ENCODE peak calls at places on chromosomes 16 and 17, in four cellular contexts. One of them, this sample, is unnamed.

GRCh38 chr17:46158323-46159296 is 34.6 kb downstream of the KANSL1 start:
- DNase-seq in T-cell: no peak
- DNase-seq in omental fat pad: no peak
- DNase-seq in nucleus accumbens: no peak
- DNase-seq in this sample: no peak

GRCh38 chr16:16014329-16015224 is 65.2 kb downstream of the ABCC1 start:
- DNase-seq in T-cell: no peak
- DNase-seq in omental fat pad: no peak
- DNase-seq in nucleus accumbens: no peak
- DNase-seq in this sample: peak; percentile 65

GRCh38 chr17:2008332-2009126 is 16.6 kb downstream of the RTN4RL1 start:
- DNase-seq in T-cell: no peak
- DNase-seq in omental fat pad: no peak
- DNase-seq in nucleus accumbens: no peak
- DNase-seq in this sample: no peak

GRCh38 chr17:17853811-17854527 is 17.2 kb upstream of the SREBF1 start:
- DNase-seq in T-cell: no peak
- DNase-seq in omental fat pad: no peak
- DNase-seq in nucleus accumbens: no peak
- DNase-seq in this sample: no peak

GRCh38 chr17:59093702-59094231 is 12.9 kb downstream of the TRIM37 start:
- DNase-seq in T-cell: no peak
- DNase-seq in omental fat pad: peak; percentile 24
- DNase-seq in nucleus accumbens: no peak
- DNase-seq in this sample: peak; percentile 99

GRCh38 chr17:66373944-66374817 is 71.8 kb downstream of the PRKCA start:
- DNase-seq in T-cell: peak; percentile 65
- DNase-seq in omental fat pad: no peak
- DNase-seq in nucleus accumbens: no peak
- DNase-seq in this sample: peak; percentile 29

GRCh38 chr17:40339068-40339699 is 25.4 kb downstream of the GJD3 start:
- DNase-seq in T-cell: no peak
- DNase-seq in omental fat pad: no peak
- DNase-seq in nucleus accumbens: no peak
- DNase-seq in this sample: peak; percentile 75

GRCh38 chr16:66787427-66787826 is 14.0 kb downstream of the TERB1 start:
- DNase-seq in T-cell: no peak
- DNase-seq in omental fat pad: no peak
- DNase-seq in nucleus accumbens: no peak
- DNase-seq in this sample: no peak

GRCh38 chr17:40550608-40551007 is 14.7 kb downstream of the CCR7 start:
- DNase-seq in T-cell: no peak
- DNase-seq in omental fat pad: no peak
- DNase-seq in nucleus accumbens: no peak
- DNase-seq in this sample: peak; percentile 89

GRCh38 chr17:17682293-17682736 is 1.1 kb downstream of the RAI1 start:
- DNase-seq in T-cell: no peak
- DNase-seq in omental fat pad: no peak
- DNase-seq in nucleus accumbens: no peak
- DNase-seq in this sample: peak; percentile 50

GRCh38 chr16:68752602-68753001 is 15.5 kb downstream of the CDH1 start:
- DNase-seq in T-cell: no peak
- DNase-seq in omental fat pad: no peak
- DNase-seq in nucleus accumbens: no peak
- DNase-seq in this sample: no peak

GRCh38 chr17:65374966-65375365 is 186.5 kb downstream of the AXIN2 start:
- DNase-seq in T-cell: no peak
- DNase-seq in omental fat pad: no peak
- DNase-seq in nucleus accumbens: no peak
- DNase-seq in this sample: no peak

GRCh38 chr16:10738231-10739077 is 5.2 kb upstream of the NUBP1 start:
- DNase-seq in T-cell: no peak
- DNase-seq in omental fat pad: no peak
- DNase-seq in nucleus accumbens: no peak
- DNase-seq in this sample: peak; percentile 90

GRCh38 chr17:74821655-74822328 is 37.9 kb downstream of the GRIN2C start:
- DNase-seq in T-cell: no peak
- DNase-seq in omental fat pad: no peak
- DNase-seq in nucleus accumbens: no peak
- DNase-seq in this sample: no peak

This sample was measured in fibroblast of villous mesenchyme.